ENCODE peak calls at places on chromosome 13, in nine cellular contexts. One of them, this sample, is unnamed.

GRCh38 chr13:96141032-96141431 is 51.1 kb downstream of the HS6ST3 start:
- DNase-seq in activated T-cell treated with anti-CD3 and anti-CD28 coated beads for 1 hour: no peak
- DNase-seq in mammary epithelial cell: peak; percentile 16
- DNase-seq in NCI-H1105 treated with DMSO at 0.1 percent for 48 hours: no peak
- DNase-seq in HL-60: no peak
- DNase-seq in GM10248: no peak
- DNase-seq in adipocyte: peak; percentile 67
- DNase-seq in BE2C: no peak
- DNase-seq in AG08395: no peak
- DNase-seq in this sample: no peak

GRCh38 chr13:90594694-90595093 is 752.8 kb upstream of the MIR17HG start:
- DNase-seq in HL-60: no peak
- DNase-seq in adipocyte: peak; percentile 61
- DNase-seq in AG08395: peak; percentile 13
- DNase-seq in BE2C: no peak
- DNase-seq in activated T-cell treated with anti-CD3 and anti-CD28 coated beads for 1 hour: no peak
- DNase-seq in NCI-H1105 treated with DMSO at 0.1 percent for 48 hours: no peak
- DNase-seq in mammary epithelial cell: peak; percentile 86
- DNase-seq in GM10248: no peak
- DNase-seq in this sample: no peak

GRCh38 chr13:79527698-79528097 is 46.7 kb downstream of the NDFIP2 start:
- DNase-seq in BE2C: no peak
- DNase-seq in AG08395: no peak
- DNase-seq in GM10248: no peak
- DNase-seq in adipocyte: no peak
- DNase-seq in activated T-cell treated with anti-CD3 and anti-CD28 coated beads for 1 hour: no peak
- DNase-seq in HL-60: no peak
- DNase-seq in NCI-H1105 treated with DMSO at 0.1 percent for 48 hours: no peak
- DNase-seq in mammary epithelial cell: no peak
- DNase-seq in this sample: no peak

GRCh38 chr13:47426126-47426849 is 529.4 kb upstream of the HTR2A start:
- DNase-seq in activated T-cell treated with anti-CD3 and anti-CD28 coated beads for 1 hour: no peak
- DNase-seq in BE2C: no peak
- DNase-seq in adipocyte: peak; percentile 14
- DNase-seq in HL-60: no peak
- DNase-seq in GM10248: no peak
- DNase-seq in mammary epithelial cell: peak; percentile 24
- DNase-seq in AG08395: peak; percentile 73
- DNase-seq in NCI-H1105 treated with DMSO at 0.1 percent for 48 hours: no peak
- DNase-seq in this sample: peak; percentile 74

GRCh38 chr13:113453962-113454361 is 674 bp upstream of the ADPRHL1 start:
- DNase-seq in NCI-H1105 treated with DMSO at 0.1 percent for 48 hours: no peak
- DNase-seq in adipocyte: peak; percentile 25
- DNase-seq in mammary epithelial cell: no peak
- DNase-seq in AG08395: peak; percentile 91
- DNase-seq in GM10248: no peak
- DNase-seq in BE2C: no peak
- DNase-seq in activated T-cell treated with anti-CD3 and anti-CD28 coated beads for 1 hour: no peak
- DNase-seq in HL-60: no peak
- DNase-seq in this sample: peak; percentile 93

GRCh38 chr13:30791354-30791921 is 56.1 kb downstream of the ALOX5AP start:
- DNase-seq in GM10248: no peak
- DNase-seq in BE2C: peak; percentile 83
- DNase-seq in mammary epithelial cell: no peak
- DNase-seq in adipocyte: peak; percentile 71
- DNase-seq in HL-60: no peak
- DNase-seq in AG08395: peak; percentile 34
- DNase-seq in NCI-H1105 treated with DMSO at 0.1 percent for 48 hours: no peak
- DNase-seq in activated T-cell treated with anti-CD3 and anti-CD28 coated beads for 1 hour: no peak
- DNase-seq in this sample: peak; percentile 56

GRCh38 chr13:75091185-75091584 is 390.8 kb downstream of the TBC1D4 start:
- DNase-seq in GM10248: no peak
- DNase-seq in adipocyte: no peak
- DNase-seq in NCI-H1105 treated with DMSO at 0.1 percent for 48 hours: no peak
- DNase-seq in HL-60: no peak
- DNase-seq in AG08395: no peak
- DNase-seq in BE2C: no peak
- DNase-seq in activated T-cell treated with anti-CD3 and anti-CD28 coated beads for 1 hour: no peak
- DNase-seq in mammary epithelial cell: no peak
- DNase-seq in this sample: no peak

GRCh38 chr13:105410602-105411001 is 1124.9 kb downstream of the EFNB2 start:
- DNase-seq in GM10248: no peak
- DNase-seq in activated T-cell treated with anti-CD3 and anti-CD28 coated beads for 1 hour: peak; percentile 1
- DNase-seq in HL-60: no peak
- DNase-seq in adipocyte: no peak
- DNase-seq in AG08395: peak; percentile 64
- DNase-seq in mammary epithelial cell: peak; percentile 53
- DNase-seq in BE2C: peak; percentile 70
- DNase-seq in NCI-H1105 treated with DMSO at 0.1 percent for 48 hours: peak; percentile 20
- DNase-seq in this sample: peak; percentile 32

GRCh38 chr13:37453246-37453645 is 145.3 kb downstream of the POSTN start:
- DNase-seq in BE2C: no peak
- DNase-seq in GM10248: no peak
- DNase-seq in AG08395: no peak
- DNase-seq in NCI-H1105 treated with DMSO at 0.1 percent for 48 hours: no peak
- DNase-seq in HL-60: no peak
- DNase-seq in adipocyte: no peak
- DNase-seq in mammary epithelial cell: peak; percentile 28
- DNase-seq in activated T-cell treated with anti-CD3 and anti-CD28 coated beads for 1 hour: no peak
- DNase-seq in this sample: no peak

GRCh38 chr13:53191091-53191490 is 162.5 kb downstream of the OLFM4 start:
- DNase-seq in mammary epithelial cell: no peak
- DNase-seq in activated T-cell treated with anti-CD3 and anti-CD28 coated beads for 1 hour: no peak
- DNase-seq in NCI-H1105 treated with DMSO at 0.1 percent for 48 hours: no peak
- DNase-seq in adipocyte: no peak
- DNase-seq in AG08395: peak; percentile 54
- DNase-seq in GM10248: no peak
- DNase-seq in BE2C: no peak
- DNase-seq in HL-60: no peak
- DNase-seq in this sample: peak; percentile 17

GRCh38 chr13:77580748-77581147 is 45.2 kb downstream of the SCEL start:
- DNase-seq in activated T-cell treated with anti-CD3 and anti-CD28 coated beads for 1 hour: no peak
- DNase-seq in NCI-H1105 treated with DMSO at 0.1 percent for 48 hours: no peak
- DNase-seq in BE2C: no peak
- DNase-seq in HL-60: peak; percentile 5
- DNase-seq in mammary epithelial cell: no peak
- DNase-seq in adipocyte: no peak
- DNase-seq in GM10248: no peak
- DNase-seq in AG08395: no peak
- DNase-seq in this sample: no peak

GRCh38 chr13:30004204-30004603 is 153.8 kb upstream of the UBL3 start:
- DNase-seq in activated T-cell treated with anti-CD3 and anti-CD28 coated beads for 1 hour: no peak
- DNase-seq in NCI-H1105 treated with DMSO at 0.1 percent for 48 hours: no peak
- DNase-seq in GM10248: no peak
- DNase-seq in AG08395: no peak
- DNase-seq in adipocyte: peak; percentile 41
- DNase-seq in mammary epithelial cell: peak; percentile 35
- DNase-seq in BE2C: no peak
- DNase-seq in HL-60: peak; percentile 54
- DNase-seq in this sample: no peak

GRCh38 chr13:56351041-56351440 is 789.7 kb upstream of the PRR20A start:
- DNase-seq in activated T-cell treated with anti-CD3 and anti-CD28 coated beads for 1 hour: no peak
- DNase-seq in adipocyte: no peak
- DNase-seq in mammary epithelial cell: no peak
- DNase-seq in HL-60: no peak
- DNase-seq in AG08395: no peak
- DNase-seq in BE2C: peak; percentile 35
- DNase-seq in GM10248: no peak
- DNase-seq in NCI-H1105 treated with DMSO at 0.1 percent for 48 hours: peak; percentile 27
- DNase-seq in this sample: no peak

GRCh38 chr13:40069173-40070044 is 413.9 kb downstream of the COG6 start:
- DNase-seq in BE2C: peak; percentile 68
- DNase-seq in NCI-H1105 treated with DMSO at 0.1 percent for 48 hours: peak; percentile 39
- DNase-seq in AG08395: peak; percentile 63
- DNase-seq in mammary epithelial cell: peak; percentile 51
- DNase-seq in activated T-cell treated with anti-CD3 and anti-CD28 coated beads for 1 hour: peak; percentile 65
- DNase-seq in HL-60: peak; percentile 5
- DNase-seq in adipocyte: peak; percentile 44
- DNase-seq in GM10248: peak; percentile 59
- DNase-seq in this sample: peak; percentile 77

GRCh38 chr13:23469901-23470525 is 36.5 kb upstream of the SACS start:
- DNase-seq in AG08395: peak; percentile 83
- DNase-seq in mammary epithelial cell: no peak
- DNase-seq in BE2C: no peak
- DNase-seq in GM10248: no peak
- DNase-seq in HL-60: no peak
- DNase-seq in NCI-H1105 treated with DMSO at 0.1 percent for 48 hours: no peak
- DNase-seq in activated T-cell treated with anti-CD3 and anti-CD28 coated beads for 1 hour: no peak
- DNase-seq in adipocyte: peak; percentile 76
- DNase-seq in this sample: peak; percentile 79

GRCh38 chr13:100100115-100100879 is 11.4 kb downstream of the PCCA start:
- DNase-seq in AG08395: peak; percentile 12
- DNase-seq in mammary epithelial cell: peak; percentile 80
- DNase-seq in GM10248: no peak
- DNase-seq in NCI-H1105 treated with DMSO at 0.1 percent for 48 hours: peak; percentile 7
- DNase-seq in activated T-cell treated with anti-CD3 and anti-CD28 coated beads for 1 hour: no peak
- DNase-seq in HL-60: no peak
- DNase-seq in adipocyte: peak; percentile 81
- DNase-seq in BE2C: no peak
- DNase-seq in this sample: peak; percentile 20

GRCh38 chr13:114022309-114022669 is 48.4 kb upstream of the C13orf46 start:
- DNase-seq in adipocyte: no peak
- DNase-seq in HL-60: no peak
- DNase-seq in NCI-H1105 treated with DMSO at 0.1 percent for 48 hours: no peak
- DNase-seq in GM10248: no peak
- DNase-seq in AG08395: no peak
- DNase-seq in BE2C: no peak
- DNase-seq in mammary epithelial cell: no peak
- DNase-seq in activated T-cell treated with anti-CD3 and anti-CD28 coated beads for 1 hour: no peak
- DNase-seq in this sample: no peak

GRCh38 chr13:21050288-21051197 is 10.8 kb downstream of the LATS2 start:
- DNase-seq in HL-60: peak; percentile 31
- DNase-seq in GM10248: no peak
- DNase-seq in AG08395: no peak
- DNase-seq in NCI-H1105 treated with DMSO at 0.1 percent for 48 hours: no peak
- DNase-seq in activated T-cell treated with anti-CD3 and anti-CD28 coated beads for 1 hour: no peak
- DNase-seq in BE2C: no peak
- DNase-seq in mammary epithelial cell: no peak
- DNase-seq in adipocyte: peak; percentile 38
- DNase-seq in this sample: no peak

GRCh38 chr13:25874064-25874737 is 177.6 kb downstream of the SHISA2 start:
- DNase-seq in adipocyte: no peak
- DNase-seq in activated T-cell treated with anti-CD3 and anti-CD28 coated beads for 1 hour: no peak
- DNase-seq in GM10248: no peak
- DNase-seq in AG08395: no peak
- DNase-seq in HL-60: peak; percentile 41
- DNase-seq in mammary epithelial cell: no peak
- DNase-seq in NCI-H1105 treated with DMSO at 0.1 percent for 48 hours: no peak
- DNase-seq in BE2C: no peak
- DNase-seq in this sample: no peak

GRCh38 chr13:72180253-72180952 is 313.4 kb upstream of the DACH1 start:
- DNase-seq in BE2C: no peak
- DNase-seq in activated T-cell treated with anti-CD3 and anti-CD28 coated beads for 1 hour: no peak
- DNase-seq in GM10248: no peak
- DNase-seq in AG08395: peak; percentile 15
- DNase-seq in mammary epithelial cell: peak; percentile 75
- DNase-seq in HL-60: no peak
- DNase-seq in adipocyte: peak; percentile 7
- DNase-seq in NCI-H1105 treated with DMSO at 0.1 percent for 48 hours: no peak
- DNase-seq in this sample: no peak

GRCh38 chr13:24863748-24864540 is 100.0 kb downstream of the RNF17 start:
- DNase-seq in mammary epithelial cell: no peak
- DNase-seq in HL-60: no peak
- DNase-seq in activated T-cell treated with anti-CD3 and anti-CD28 coated beads for 1 hour: no peak
- DNase-seq in adipocyte: no peak
- DNase-seq in GM10248: no peak
- DNase-seq in AG08395: no peak
- DNase-seq in BE2C: no peak
- DNase-seq in NCI-H1105 treated with DMSO at 0.1 percent for 48 hours: no peak
- DNase-seq in this sample: no peak

GRCh38 chr13:42137856-42138537 is 89.5 kb downstream of the DGKH start:
- DNase-seq in HL-60: no peak
- DNase-seq in mammary epithelial cell: peak; percentile 51
- DNase-seq in AG08395: peak; percentile 12
- DNase-seq in adipocyte: no peak
- DNase-seq in activated T-cell treated with anti-CD3 and anti-CD28 coated beads for 1 hour: no peak
- DNase-seq in NCI-H1105 treated with DMSO at 0.1 percent for 48 hours: no peak
- DNase-seq in GM10248: no peak
- DNase-seq in BE2C: no peak
- DNase-seq in this sample: no peak

GRCh38 chr13:79519252-79519651 is 38.3 kb downstream of the NDFIP2 start:
- DNase-seq in BE2C: no peak
- DNase-seq in activated T-cell treated with anti-CD3 and anti-CD28 coated beads for 1 hour: no peak
- DNase-seq in HL-60: no peak
- DNase-seq in mammary epithelial cell: no peak
- DNase-seq in NCI-H1105 treated with DMSO at 0.1 percent for 48 hours: no peak
- DNase-seq in AG08395: peak; percentile 3
- DNase-seq in adipocyte: no peak
- DNase-seq in GM10248: no peak
- DNase-seq in this sample: no peak

GRCh38 chr13:38850868-38851626 is 139.6 kb downstream of the STOML3 start:
- DNase-seq in activated T-cell treated with anti-CD3 and anti-CD28 coated beads for 1 hour: no peak
- DNase-seq in GM10248: no peak
- DNase-seq in AG08395: no peak
- DNase-seq in HL-60: no peak
- DNase-seq in BE2C: no peak
- DNase-seq in mammary epithelial cell: no peak
- DNase-seq in NCI-H1105 treated with DMSO at 0.1 percent for 48 hours: no peak
- DNase-seq in adipocyte: no peak
- DNase-seq in this sample: no peak

GRCh38 chr13:31111136-31111535 is 50.6 kb downstream of the HSPH1 start:
- DNase-seq in BE2C: no peak
- DNase-seq in GM10248: no peak
- DNase-seq in mammary epithelial cell: peak; percentile 35
- DNase-seq in adipocyte: no peak
- DNase-seq in AG08395: no peak
- DNase-seq in NCI-H1105 treated with DMSO at 0.1 percent for 48 hours: no peak
- DNase-seq in HL-60: no peak
- DNase-seq in activated T-cell treated with anti-CD3 and anti-CD28 coated beads for 1 hour: no peak
- DNase-seq in this sample: no peak

GRCh38 chr13:104289400-104289799 is 1223.2 kb upstream of the SLC10A2 start:
- DNase-seq in activated T-cell treated with anti-CD3 and anti-CD28 coated beads for 1 hour: no peak
- DNase-seq in adipocyte: no peak
- DNase-seq in HL-60: no peak
- DNase-seq in BE2C: no peak
- DNase-seq in mammary epithelial cell: no peak
- DNase-seq in GM10248: no peak
- DNase-seq in AG08395: no peak
- DNase-seq in NCI-H1105 treated with DMSO at 0.1 percent for 48 hours: no peak
- DNase-seq in this sample: no peak

This sample was measured in AG20443.